ENCODE peak calls at places on chromosome 1, in six cellular contexts. One of them, this sample, is unnamed.

GRCh38 chr1:39103321-39104157 is 77.4 kb downstream of the NDUFS5 start:
- DNase-seq in BJ: no peak
- DNase-seq in body of pancreas: no peak
- DNase-seq in HepG2: no peak
- DNase-seq in psoas muscle: no peak
- DNase-seq in mucosa of descending colon: no peak
- DNase-seq in this sample: no peak

GRCh38 chr1:11929849-11930248 is 3.6 kb upstream of the KIAA2013 start:
- DNase-seq in HepG2: peak
- DNase-seq in psoas muscle: peak
- DNase-seq in BJ: no peak
- DNase-seq in body of pancreas: peak
- DNase-seq in mucosa of descending colon: no peak
- DNase-seq in this sample: no peak

GRCh38 chr1:21251773-21252471 is 38.3 kb downstream of the ECE1 start:
- DNase-seq in psoas muscle: no peak
- DNase-seq in mucosa of descending colon: no peak
- DNase-seq in body of pancreas: peak
- DNase-seq in BJ: peak
- DNase-seq in HepG2: peak
- DNase-seq in this sample: peak

GRCh38 chr1:151508721-151509292 is 2.4 kb upstream of the CGN start:
- DNase-seq in mucosa of descending colon: no peak
- DNase-seq in psoas muscle: no peak
- DNase-seq in BJ: no peak
- DNase-seq in body of pancreas: no peak
- DNase-seq in HepG2: no peak
- DNase-seq in this sample: no peak

GRCh38 chr1:2642560-2643413 is 10.0 kb upstream of the MMEL1 start:
- DNase-seq in body of pancreas: peak
- DNase-seq in psoas muscle: peak
- DNase-seq in mucosa of descending colon: peak
- DNase-seq in BJ: peak
- DNase-seq in HepG2: peak
- DNase-seq in this sample: peak

GRCh38 chr1:35554261-35555211 is 2.7 kb downstream of the KIAA0319L start:
- DNase-seq in HepG2: no peak
- DNase-seq in body of pancreas: peak
- DNase-seq in psoas muscle: no peak
- DNase-seq in mucosa of descending colon: no peak
- DNase-seq in BJ: no peak
- DNase-seq in this sample: no peak

GRCh38 chr1:97781762-97782337 is 139.0 kb downstream of the DPYD start:
- DNase-seq in psoas muscle: no peak
- DNase-seq in body of pancreas: no peak
- DNase-seq in BJ: no peak
- DNase-seq in HepG2: no peak
- DNase-seq in mucosa of descending colon: no peak
- DNase-seq in this sample: no peak

GRCh38 chr1:10665930-10666850 is 130.3 kb downstream of the CASZ1 start:
- DNase-seq in mucosa of descending colon: no peak
- DNase-seq in BJ: no peak
- DNase-seq in psoas muscle: peak
- DNase-seq in HepG2: no peak
- DNase-seq in body of pancreas: peak
- DNase-seq in this sample: no peak

GRCh38 chr1:231178970-231179369 is 17.1 kb downstream of the TRIM67 start:
- DNase-seq in psoas muscle: no peak
- DNase-seq in mucosa of descending colon: no peak
- DNase-seq in BJ: no peak
- DNase-seq in HepG2: no peak
- DNase-seq in body of pancreas: no peak
- DNase-seq in this sample: no peak

GRCh38 chr1:245587435-245588105 is 432.8 kb downstream of the KIF26B start:
- DNase-seq in BJ: no peak
- DNase-seq in psoas muscle: no peak
- DNase-seq in mucosa of descending colon: no peak
- DNase-seq in HepG2: no peak
- DNase-seq in body of pancreas: no peak
- DNase-seq in this sample: no peak

GRCh38 chr1:35929730-35930592 is 944 bp upstream of the AGO3 start:
- DNase-seq in BJ: no peak
- DNase-seq in mucosa of descending colon: no peak
- DNase-seq in psoas muscle: peak
- DNase-seq in HepG2: peak
- DNase-seq in body of pancreas: peak
- DNase-seq in this sample: no peak

GRCh38 chr1:77831566-77831965 is 52.1 kb downstream of the MIGA1 start:
- DNase-seq in mucosa of descending colon: no peak
- DNase-seq in psoas muscle: no peak
- DNase-seq in BJ: no peak
- DNase-seq in body of pancreas: no peak
- DNase-seq in HepG2: no peak
- DNase-seq in this sample: no peak

GRCh38 chr1:60727553-60727952 is 354.8 kb upstream of the NFIA start:
- DNase-seq in BJ: no peak
- DNase-seq in psoas muscle: no peak
- DNase-seq in HepG2: no peak
- DNase-seq in mucosa of descending colon: no peak
- DNase-seq in body of pancreas: no peak
- DNase-seq in this sample: no peak

GRCh38 chr1:226406401-226406881 is 1.5 kb downstream of the PARP1 start:
- DNase-seq in body of pancreas: no peak
- DNase-seq in BJ: no peak
- DNase-seq in psoas muscle: no peak
- DNase-seq in HepG2: peak
- DNase-seq in mucosa of descending colon: no peak
- DNase-seq in this sample: no peak

GRCh38 chr1:6621429-6622391 is 3.0 kb upstream of the THAP3 start:
- DNase-seq in psoas muscle: no peak
- DNase-seq in mucosa of descending colon: no peak
- DNase-seq in HepG2: no peak
- DNase-seq in BJ: no peak
- DNase-seq in body of pancreas: no peak
- DNase-seq in this sample: no peak

GRCh38 chr1:21565285-21565684 is 56.1 kb downstream of the ALPL start:
- DNase-seq in mucosa of descending colon: no peak
- DNase-seq in BJ: no peak
- DNase-seq in body of pancreas: no peak
- DNase-seq in psoas muscle: no peak
- DNase-seq in HepG2: no peak
- DNase-seq in this sample: no peak

GRCh38 chr1:240189386-240189989 is 97.8 kb downstream of the FMN2 start:
- DNase-seq in BJ: no peak
- DNase-seq in psoas muscle: no peak
- DNase-seq in body of pancreas: peak
- DNase-seq in mucosa of descending colon: no peak
- DNase-seq in HepG2: peak
- DNase-seq in this sample: no peak

GRCh38 chr1:182493063-182493462 is 43.1 kb downstream of the RGSL1 start:
- DNase-seq in body of pancreas: no peak
- DNase-seq in mucosa of descending colon: no peak
- DNase-seq in BJ: no peak
- DNase-seq in HepG2: no peak
- DNase-seq in psoas muscle: no peak
- DNase-seq in this sample: no peak

GRCh38 chr1:79773385-79773784 is 766.9 kb upstream of the ADGRL4 start:
- DNase-seq in body of pancreas: no peak
- DNase-seq in psoas muscle: no peak
- DNase-seq in BJ: no peak
- DNase-seq in mucosa of descending colon: no peak
- DNase-seq in HepG2: no peak
- DNase-seq in this sample: no peak

GRCh38 chr1:219174672-219175564 is 1.2 kb downstream of the LYPLAL1 start:
- DNase-seq in psoas muscle: peak
- DNase-seq in BJ: peak
- DNase-seq in mucosa of descending colon: no peak
- DNase-seq in HepG2: peak
- DNase-seq in body of pancreas: peak
- DNase-seq in this sample: peak

GRCh38 chr1:33047839-33048305 is 11.2 kb upstream of the AK2 start:
- DNase-seq in BJ: no peak
- DNase-seq in psoas muscle: no peak
- DNase-seq in body of pancreas: no peak
- DNase-seq in mucosa of descending colon: no peak
- DNase-seq in HepG2: no peak
- DNase-seq in this sample: no peak

GRCh38 chr1:168145184-168146159 is 8.7 kb upstream of the GPR161 start:
- DNase-seq in psoas muscle: peak
- DNase-seq in body of pancreas: peak
- DNase-seq in HepG2: peak
- DNase-seq in mucosa of descending colon: peak
- DNase-seq in BJ: peak
- DNase-seq in this sample: peak

GRCh38 chr1:13605159-13605558 is 21.5 kb downstream of the PDPN start:
- DNase-seq in BJ: peak
- DNase-seq in mucosa of descending colon: no peak
- DNase-seq in psoas muscle: no peak
- DNase-seq in HepG2: no peak
- DNase-seq in body of pancreas: no peak
- DNase-seq in this sample: peak

DNA sequence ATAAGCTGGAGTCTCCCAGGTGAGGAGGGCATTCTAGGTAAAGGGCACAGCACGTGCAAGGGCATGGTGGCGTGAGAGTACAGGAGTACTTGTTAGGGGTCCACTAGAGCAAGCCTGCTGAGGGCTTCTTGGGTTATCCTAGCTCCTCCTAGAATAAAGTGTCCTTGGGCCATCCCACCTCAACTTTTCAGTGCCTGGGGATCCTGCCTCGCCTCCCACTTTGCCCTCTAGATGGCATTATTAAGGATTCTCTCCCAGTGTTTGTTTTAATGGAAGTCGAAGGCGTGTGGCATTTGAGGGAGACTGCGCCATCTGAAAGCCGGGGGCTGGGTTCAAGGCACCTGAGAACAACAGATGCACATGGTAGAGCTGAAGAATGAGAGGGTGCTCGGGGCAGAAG is 74.5 kb upstream of the SELENON start:
- DNase-seq in body of pancreas: no peak
- DNase-seq in HepG2: no peak
- DNase-seq in BJ: no peak
- DNase-seq in psoas muscle: no peak
- DNase-seq in mucosa of descending colon: no peak
- DNase-seq in this sample: no peak
- TF ChIP-seq CTCF in body of pancreas: no peak
- TF ChIP-seq CTCF in HepG2: peak
- TF ChIP-seq CTCF in BJ: no peak
- TF ChIP-seq CTCF in psoas muscle: no peak
- TF ChIP-seq CTCF in mucosa of descending colon: no peak
- TF ChIP-seq CTCF in this sample: no peak

GRCh38 chr1:8544644-8545043 is 226.7 kb downstream of the SLC45A1 start:
- DNase-seq in psoas muscle: no peak
- DNase-seq in mucosa of descending colon: no peak
- DNase-seq in BJ: no peak
- DNase-seq in body of pancreas: no peak
- DNase-seq in HepG2: no peak
- DNase-seq in this sample: no peak

GRCh38 chr1:8543965-8544364 is 226.1 kb downstream of the SLC45A1 start:
- DNase-seq in BJ: no peak
- DNase-seq in body of pancreas: no peak
- DNase-seq in HepG2: no peak
- DNase-seq in psoas muscle: no peak
- DNase-seq in mucosa of descending colon: no peak
- DNase-seq in this sample: no peak

GRCh38 chr1:8541961-8542521 is 224.1 kb downstream of the SLC45A1 start:
- DNase-seq in BJ: no peak
- DNase-seq in mucosa of descending colon: no peak
- DNase-seq in psoas muscle: no peak
- DNase-seq in body of pancreas: no peak
- DNase-seq in HepG2: no peak
- DNase-seq in this sample: no peak

GRCh38 chr1:8547791-8548190 is 229.9 kb downstream of the SLC45A1 start:
- DNase-seq in BJ: no peak
- DNase-seq in body of pancreas: no peak
- DNase-seq in HepG2: no peak
- DNase-seq in mucosa of descending colon: no peak
- DNase-seq in psoas muscle: no peak
- DNase-seq in this sample: no peak

GRCh38 chr1:8545078-8545477 is 227.2 kb downstream of the SLC45A1 start:
- DNase-seq in mucosa of descending colon: no peak
- DNase-seq in HepG2: no peak
- DNase-seq in psoas muscle: no peak
- DNase-seq in body of pancreas: no peak
- DNase-seq in BJ: no peak
- DNase-seq in this sample: no peak
- TF ChIP-seq CTCF in mucosa of descending colon: no peak
- TF ChIP-seq CTCF in HepG2: no peak
- TF ChIP-seq CTCF in psoas muscle: no peak
- TF ChIP-seq CTCF in body of pancreas: no peak
- TF ChIP-seq CTCF in BJ: no peak
- TF ChIP-seq CTCF in this sample: no peak

GRCh38 chr1:92826792-92827191 is 5.0 kb upstream of the RPL5 start:
- DNase-seq in body of pancreas: no peak
- DNase-seq in HepG2: no peak
- DNase-seq in psoas muscle: no peak
- DNase-seq in mucosa of descending colon: no peak
- DNase-seq in BJ: no peak
- DNase-seq in this sample: no peak
- TF ChIP-seq CTCF in body of pancreas: no peak
- TF ChIP-seq CTCF in HepG2: no peak
- TF ChIP-seq CTCF in psoas muscle: no peak
- TF ChIP-seq CTCF in mucosa of descending colon: no peak
- TF ChIP-seq CTCF in BJ: no peak
- TF ChIP-seq CTCF in this sample: no peak

GRCh38 chr1:152878042-152878441 is at the start of gene SMCP:
- DNase-seq in HepG2: no peak
- DNase-seq in BJ: no peak
- DNase-seq in body of pancreas: peak
- DNase-seq in psoas muscle: no peak
- DNase-seq in mucosa of descending colon: no peak
- DNase-seq in this sample: no peak
- TF ChIP-seq CTCF in HepG2: no peak
- TF ChIP-seq CTCF in BJ: no peak
- TF ChIP-seq CTCF in body of pancreas: no peak
- TF ChIP-seq CTCF in psoas muscle: no peak
- TF ChIP-seq CTCF in mucosa of descending colon: no peak
- TF ChIP-seq CTCF in this sample: peak

GRCh38 chr1:9058465-9058864 is 11.0 kb downstream of the SLC2A5 start:
- DNase-seq in body of pancreas: peak
- DNase-seq in HepG2: peak
- DNase-seq in psoas muscle: peak
- DNase-seq in BJ: no peak
- DNase-seq in mucosa of descending colon: no peak
- DNase-seq in this sample: no peak
- TF ChIP-seq CTCF in body of pancreas: no peak
- TF ChIP-seq CTCF in HepG2: peak
- TF ChIP-seq CTCF in psoas muscle: peak
- TF ChIP-seq CTCF in BJ: peak
- TF ChIP-seq CTCF in mucosa of descending colon: no peak
- TF ChIP-seq CTCF in this sample: peak